ENCODE peak calls at places on chromosomes 4 and X, in ten cellular contexts. U is sigmoid colon, E is AG04450, C is lung, F is astrocyte of the spinal cord, P is MCF 10A, Y is choroid plexus epithelial cell, W is foreskin fibroblast, A is heart right ventricle, N is H9. V is an unnamed sample.

GRCh38 chr4:100494166-100494565 is 23.7 kb downstream of the EMCN start:
- DNase-seq in U (no peak), E (no peak), C (no peak), F (peak; percentile 48), P (no peak), Y (peak; percentile 50), W (peak; percentile 66), A (no peak), N (no peak), V (no peak)

GRCh38 chr4:186227221-186227620 is at the start of gene KLKB1:
- DNase-seq in U (no peak), E (no peak), C (no peak), F (peak; percentile 37), P (peak; percentile 38), Y (peak; percentile 77), W (no peak), A (no peak), N (no peak), V (no peak)

GRCh38 chr4:95129708-95130343 is 372.1 kb downstream of the BMPR1B start:
- DNase-seq in U (no peak), E (peak; percentile 96), C (peak; percentile 52), F (peak; percentile 99), P (peak; percentile 99), Y (peak; percentile 100), W (peak; percentile 98), A (no peak), N (no peak), V (no peak)

GRCh38 chr4:185879666-185880312 is 67.8 kb upstream of the SORBS2 start:
- DNase-seq in U (no peak), E (no peak), C (no peak), F (no peak), P (no peak), Y (no peak), W (no peak), A (no peak), N (no peak), V (no peak)

GRCh38 chr4:55372259-55372658 is 23.5 kb upstream of the TMEM165 start:
- DNase-seq in U (no peak), E (no peak), C (no peak), F (peak; percentile 54), P (no peak), Y (peak; percentile 80), W (no peak), A (no peak), N (no peak), V (no peak)

GRCh38 chr4:3648195-3648594 is 116.0 kb upstream of the LRPAP1 start:
- DNase-seq in U (no peak), E (no peak), C (no peak), F (no peak), P (no peak), Y (no peak), W (no peak), A (no peak), N (no peak), V (no peak)

GRCh38 chr4:116001291-116001690 is 887.9 kb upstream of the NDST4 start:
- DNase-seq in U (no peak), E (no peak), C (no peak), F (no peak), P (no peak), Y (no peak), W (no peak), A (no peak), N (no peak), V (no peak)

GRCh38 chrX:49187028-49187394 is 838 bp upstream of the PRICKLE3 start:
- DNase-seq in U (no peak), E (no peak), C (no peak), F (no peak), P (no peak), Y (no peak), W (no peak), A (no peak), N (no peak), V (no peak)

GRCh38 chrX:131727778-131728177 is 183.9 kb downstream of the OR13H1 start:
- DNase-seq in U (no peak), E (no peak), C (no peak), F (no peak), P (no peak), Y (no peak), W (no peak), A (no peak), N (no peak), V (no peak)

GRCh38 chrX:131724292-131724691 is 180.4 kb downstream of the OR13H1 start:
- DNase-seq in U (no peak), E (no peak), C (no peak), F (no peak), P (no peak), Y (no peak), W (no peak), A (no peak), N (no peak), V (no peak)

GRCh38 chrX:131725001-131725654 is 181.3 kb downstream of the OR13H1 start:
- DNase-seq in U (no peak), E (no peak), C (no peak), F (no peak), P (no peak), Y (no peak), W (no peak), A (no peak), N (no peak), V (no peak)

GRCh38 chrX:131729295-131729694 is 185.4 kb downstream of the OR13H1 start:
- DNase-seq in U (peak; percentile 94), E (no peak), C (peak; percentile 87), F (peak; percentile 88), P (peak; percentile 89), Y (no peak), W (no peak), A (no peak), N (no peak), V (no peak)

GRCh38 chrX:131728295-131729145 is 184.6 kb downstream of the OR13H1 start:
- DNase-seq in U (peak; percentile 91), E (no peak), C (peak; percentile 87), F (peak; percentile 89), P (peak; percentile 93), Y (no peak), W (no peak), A (no peak), N (no peak), V (no peak)
- TF ChIP-seq CTCF in U (no peak), E (no peak), C (peak; percentile 26), F (peak; percentile 20), P (peak; percentile 52), Y (no peak), W (no peak), A (no peak), N (no peak), V (no peak)

GRCh38 chr4:161419822-161420221 is 744.0 kb downstream of the FSTL5 start:
- DNase-seq in U (no peak), E (no peak), C (no peak), F (no peak), P (peak; percentile 8), Y (peak; percentile 25), W (no peak), A (no peak), N (peak; percentile 33), V (peak; percentile 46)
- TF ChIP-seq CTCF in U (no peak), E (no peak), C (no peak), F (peak; percentile 7), P (no peak), Y (peak; percentile 35), W (no peak), A (no peak), N (peak; percentile 61), V (peak; percentile 33)

GRCh38 chr4:52235775-52236174 is 184.7 kb downstream of the SPATA18 start:
- DNase-seq in U (no peak), E (no peak), C (no peak), F (no peak), P (no peak), Y (no peak), W (no peak), A (no peak), N (no peak), V (no peak)

DNA sequence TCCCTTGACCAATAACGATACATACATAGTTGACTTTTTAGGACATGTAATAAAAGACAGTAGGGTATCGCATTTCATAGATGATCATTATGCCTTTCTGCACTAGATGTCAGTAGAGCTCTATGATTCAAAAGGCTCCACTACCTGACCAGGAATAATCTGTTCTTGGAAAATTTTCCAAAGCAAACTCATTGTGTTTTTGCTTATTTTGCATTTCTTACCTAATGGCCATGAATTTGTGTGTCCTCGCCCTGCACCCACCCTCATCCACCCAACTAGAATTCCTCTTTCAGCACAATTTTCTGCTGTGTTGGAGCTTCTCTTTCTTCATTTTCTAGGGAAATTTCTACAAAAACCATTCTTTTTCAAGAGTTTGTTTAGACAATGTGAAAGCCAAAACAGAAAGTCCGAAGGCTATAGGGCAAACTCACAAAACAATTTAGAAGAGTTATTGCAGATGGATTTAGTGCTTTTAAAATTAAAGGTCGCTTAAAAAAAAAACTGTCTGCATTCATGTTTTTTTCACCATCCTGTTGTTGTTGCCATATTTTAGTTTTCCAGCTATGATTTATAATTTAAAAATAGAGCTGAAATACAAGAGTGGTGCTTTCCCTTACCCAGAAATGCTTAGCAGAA is 183.6 kb downstream of the SPATA18 start:
- DNase-seq in U (no peak), E (no peak), C (no peak), F (peak; percentile 19), P (peak; percentile 69), Y (peak; percentile 65), W (peak; percentile 72), A (no peak), N (no peak), V (no peak)
- TF ChIP-seq CTCF in U (peak; percentile 18), E (peak; percentile 34), C (peak; percentile 10), F (peak; percentile 34), P (peak; percentile 69), Y (peak; percentile 59), W (peak; percentile 27), A (peak; percentile 20), N (peak; percentile 78), V (no peak)

GRCh38 chrX:118763489-118763888 is 36.1 kb downstream of the IL13RA1 start:
- DNase-seq in U (no peak), E (no peak), C (no peak), F (no peak), P (no peak), Y (no peak), W (no peak), A (no peak), N (no peak), V (no peak)

GRCh38 chrX:118760025-118760424 is 32.6 kb downstream of the IL13RA1 start:
- DNase-seq in U (no peak), E (no peak), C (no peak), F (no peak), P (no peak), Y (no peak), W (no peak), A (no peak), N (no peak), V (no peak)

GRCh38 chrX:118764122-118764521 is 36.7 kb downstream of the IL13RA1 start:
- DNase-seq in U (no peak), E (no peak), C (no peak), F (no peak), P (no peak), Y (no peak), W (no peak), A (no peak), N (no peak), V (no peak)

GRCh38 chrX:118758511-118758910 is 31.1 kb downstream of the IL13RA1 start:
- DNase-seq in U (no peak), E (no peak), C (no peak), F (no peak), P (no peak), Y (no peak), W (no peak), A (no peak), N (no peak), V (no peak)

DNA sequence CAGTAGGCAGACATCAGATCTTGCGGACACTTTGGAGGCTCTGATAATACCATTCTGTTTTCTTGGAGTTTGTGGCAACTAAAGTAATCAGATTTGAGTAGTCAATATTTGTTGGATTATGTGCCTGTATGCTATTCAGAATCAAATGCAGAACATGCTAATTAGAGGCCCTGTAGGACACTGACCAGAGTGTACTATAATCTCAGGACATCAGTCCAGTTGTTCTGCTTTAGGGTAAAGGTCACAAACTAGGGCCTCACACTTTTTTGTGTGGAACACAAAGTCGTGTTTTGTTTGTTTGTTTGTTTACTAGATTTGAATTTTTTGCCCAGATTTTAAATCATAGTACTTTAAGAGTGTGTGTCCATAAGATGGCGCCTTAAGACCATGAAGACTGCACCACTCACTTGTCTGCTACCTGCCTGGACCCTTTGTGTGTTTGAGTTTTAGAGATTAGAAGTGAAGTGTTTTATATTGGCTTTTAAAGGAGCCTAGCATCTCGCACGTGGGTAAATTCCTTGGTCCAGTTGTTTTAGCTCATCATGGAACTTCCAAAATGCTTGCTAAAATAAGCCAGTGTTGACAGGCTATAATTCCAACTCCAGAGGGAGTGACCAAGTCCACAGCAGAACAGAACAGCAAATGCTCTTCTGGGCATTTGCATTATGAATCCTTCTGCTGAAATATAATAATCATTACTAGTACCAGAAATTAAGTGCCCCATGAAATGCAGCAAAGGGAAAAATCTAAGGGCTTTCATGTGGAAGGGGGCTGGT is 34.7 kb downstream of the IL13RA1 start:
- DNase-seq in U (no peak), E (no peak), C (no peak), F (no peak), P (no peak), Y (no peak), W (no peak), A (no peak), N (no peak), V (no peak)
- TF ChIP-seq CTCF in U (no peak), E (no peak), C (no peak), F (no peak), P (peak; percentile 22), Y (peak; percentile 26), W (no peak), A (no peak), N (peak; percentile 48), V (no peak)

V was measured in CD14-positive monocyte.